ENCODE peak calls at places on chromosomes 7 and 10, in seven cellular contexts. O is uterus, X is MM.1S, D is ovary, A is neural progenitor cell, Z is hepatocyte, C is ascending aorta. V is an unnamed sample.

GRCh38 chr7:45347804-45348203 is 190.2 kb downstream of the RAMP3 start:
- DNase-seq in C (no peak), O (no peak), D (no peak), Z (peak), A (no peak), X (no peak), V (no peak)

GRCh38 chr10:132408367-132408781 is 11.4 kb downstream of the PWWP2B start:
- DNase-seq in Z (peak), D (no peak), C (no peak), A (no peak), X (no peak), O (no peak), V (no peak)

GRCh38 chr10:132700168-132701098 is 85.5 kb downstream of the NKX6-2 start:
- DNase-seq in C (no peak), A (no peak), D (peak), X (no peak), O (no peak), Z (no peak), V (no peak)

GRCh38 chr10:123144697-123145541 is 3.0 kb upstream of the HMX2 start:
- DNase-seq in A (peak), D (no peak), X (no peak), O (no peak), Z (no peak), C (no peak), V (no peak)

GRCh38 chr7:80703272-80703671 is 64.8 kb downstream of the CD36 start:
- DNase-seq in O (no peak), Z (no peak), D (no peak), A (no peak), C (no peak), X (no peak), V (no peak)

GRCh38 chr7:152402384-152403250 is 33.2 kb downstream of the KMT2C start:
- DNase-seq in O (no peak), D (no peak), C (no peak), Z (no peak), X (no peak), A (no peak), V (no peak)

GRCh38 chr10:86295351-86295750 is 71.2 kb downstream of the GRID1 start:
- DNase-seq in C (no peak), O (no peak), Z (no peak), D (no peak), X (no peak), A (no peak), V (no peak)

GRCh38 chr7:149849174-149849573 is 11.0 kb downstream of the ZNF862 start:
- DNase-seq in D (no peak), O (no peak), Z (no peak), X (no peak), A (peak), C (no peak), V (no peak)

GRCh38 chr7:22972207-22972606 is 41.7 kb downstream of the HYCC1 start:
- DNase-seq in A (no peak), O (no peak), Z (no peak), C (no peak), D (no peak), X (no peak), V (no peak)

GRCh38 chr10:35336921-35337741 is 822 bp downstream of the CCNY start:
- DNase-seq in X (peak), A (peak), Z (peak), O (peak), C (no peak), D (peak), V (no peak)

GRCh38 chr10:76879116-76879706 is 758.4 kb downstream of the KCNMA1 start:
- DNase-seq in A (no peak), Z (no peak), O (no peak), X (no peak), D (no peak), C (no peak), V (no peak)

GRCh38 chr7:65444899-65445823 is 71.5 kb downstream of the ZNF92 start:
- DNase-seq in X (peak), Z (no peak), D (no peak), O (no peak), A (no peak), C (no peak), V (no peak)

GRCh38 chr10:46558411-46559185 is 2.1 kb upstream of the GPRIN2 start:
- DNase-seq in D (peak), X (peak), Z (no peak), A (no peak), O (peak), C (no peak), V (no peak)

GRCh38 chr7:31126976-31127375 is 74.9 kb downstream of the ADCYAP1R1 start:
- DNase-seq in C (no peak), Z (no peak), A (no peak), D (no peak), O (no peak), X (no peak), V (no peak)

GRCh38 chr7:138970446-138970845 is 10.7 kb downstream of the KIAA1549 start:
- DNase-seq in D (no peak), A (no peak), C (no peak), X (no peak), O (no peak), Z (no peak), V (no peak)

GRCh38 chr10:22453948-22454347 is 108.7 kb downstream of the SPAG6 start:
- DNase-seq in O (no peak), D (no peak), C (no peak), X (no peak), A (no peak), Z (no peak), V (no peak)
- H3K27ac ChIP-seq in O (no peak), D (no peak), C (no peak), X (no peak), A (no peak), Z (no peak), V (no peak)

GRCh38 chr10:64379898-64380297 is 858.7 kb downstream of the REEP3 start:
- DNase-seq in O (no peak), D (no peak), A (no peak), C (no peak), X (no peak), Z (peak), V (no peak)

GRCh38 chr10:64376169-64376568 is 855.0 kb downstream of the REEP3 start:
- DNase-seq in O (no peak), D (no peak), Z (peak), C (no peak), X (no peak), A (peak), V (no peak)
- TF ChIP-seq CTCF in O (no peak), D (no peak), Z (peak), C (no peak), X (no peak), A (peak), V (no peak)

GRCh38 chr10:120963053-120963533 is 111.9 kb downstream of the WDR11 start:
- DNase-seq in D (no peak), O (no peak), Z (no peak), A (peak), X (no peak), C (no peak), V (no peak)
- H3K27ac ChIP-seq in D (no peak), O (no peak), Z (peak), A (no peak), X (no peak), C (no peak), V (no peak)

DNA sequence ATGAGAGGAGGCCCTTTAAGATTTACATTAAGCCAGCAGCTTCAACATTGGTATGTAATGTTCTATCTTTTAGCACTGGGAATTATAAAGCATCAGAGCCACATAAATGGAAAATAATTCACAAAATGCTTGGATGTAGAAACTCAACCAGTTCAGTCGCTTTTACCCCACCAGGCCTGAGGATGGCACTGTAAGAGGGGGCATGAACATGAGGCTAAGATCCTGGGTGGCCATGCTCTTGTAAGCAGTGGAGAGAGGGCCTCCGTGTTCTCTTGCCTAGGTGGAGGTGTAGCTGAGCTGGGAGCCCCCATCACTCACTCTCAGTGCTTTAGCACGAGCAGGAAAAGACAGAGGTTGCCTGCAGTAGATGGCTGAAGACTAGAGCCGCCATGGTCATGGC is 238.8 kb downstream of the FANK1 start:
- DNase-seq in X (no peak), Z (no peak), D (no peak), O (no peak), C (no peak), A (peak), V (no peak)
- TF ChIP-seq CTCF in X (no peak), Z (no peak), D (no peak), O (no peak), C (no peak), A (peak), V (no peak)

DNA sequence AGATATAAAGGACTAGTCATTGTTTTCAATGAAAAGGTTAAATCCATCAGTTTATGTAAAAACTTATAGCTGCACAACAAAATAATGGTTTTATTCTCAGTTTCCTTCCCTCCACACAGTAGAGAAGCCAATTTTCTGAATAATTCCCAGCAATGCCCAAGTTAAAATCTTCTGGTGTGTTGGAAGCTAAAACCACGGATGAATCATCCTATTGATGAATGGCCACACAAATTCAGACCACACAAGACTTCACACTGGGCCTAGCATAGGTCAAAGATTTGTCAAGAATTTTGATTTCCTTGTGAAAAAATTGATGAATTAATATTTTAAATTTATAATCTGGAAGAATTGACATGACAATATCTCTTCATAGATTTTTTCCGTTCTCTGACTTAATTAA is 617.6 kb downstream of the INHBA start:
- DNase-seq in D (no peak), Z (no peak), X (no peak), C (no peak), A (no peak), O (no peak), V (no peak)
- H3K27ac ChIP-seq in D (no peak), Z (no peak), X (no peak), C (no peak), A (no peak), O (no peak), V (no peak)

GRCh38 chr10:1101946-1102345 is 45.8 kb downstream of the WDR37 start:
- DNase-seq in C (no peak), X (no peak), D (no peak), Z (no peak), A (no peak), O (no peak), V (no peak)

GRCh38 chr10:1102836-1103235 is 46.7 kb downstream of the WDR37 start:
- DNase-seq in D (no peak), A (no peak), C (no peak), O (no peak), Z (no peak), X (no peak), V (no peak)

GRCh38 chr10:1102392-1102791 is 46.2 kb downstream of the WDR37 start:
- DNase-seq in C (no peak), Z (no peak), X (no peak), O (no peak), A (no peak), D (no peak), V (no peak)

GRCh38 chr10:1100143-1100542 is 44.0 kb downstream of the WDR37 start:
- DNase-seq in Z (no peak), D (no peak), O (no peak), A (no peak), C (no peak), X (no peak), V (no peak)

DNA sequence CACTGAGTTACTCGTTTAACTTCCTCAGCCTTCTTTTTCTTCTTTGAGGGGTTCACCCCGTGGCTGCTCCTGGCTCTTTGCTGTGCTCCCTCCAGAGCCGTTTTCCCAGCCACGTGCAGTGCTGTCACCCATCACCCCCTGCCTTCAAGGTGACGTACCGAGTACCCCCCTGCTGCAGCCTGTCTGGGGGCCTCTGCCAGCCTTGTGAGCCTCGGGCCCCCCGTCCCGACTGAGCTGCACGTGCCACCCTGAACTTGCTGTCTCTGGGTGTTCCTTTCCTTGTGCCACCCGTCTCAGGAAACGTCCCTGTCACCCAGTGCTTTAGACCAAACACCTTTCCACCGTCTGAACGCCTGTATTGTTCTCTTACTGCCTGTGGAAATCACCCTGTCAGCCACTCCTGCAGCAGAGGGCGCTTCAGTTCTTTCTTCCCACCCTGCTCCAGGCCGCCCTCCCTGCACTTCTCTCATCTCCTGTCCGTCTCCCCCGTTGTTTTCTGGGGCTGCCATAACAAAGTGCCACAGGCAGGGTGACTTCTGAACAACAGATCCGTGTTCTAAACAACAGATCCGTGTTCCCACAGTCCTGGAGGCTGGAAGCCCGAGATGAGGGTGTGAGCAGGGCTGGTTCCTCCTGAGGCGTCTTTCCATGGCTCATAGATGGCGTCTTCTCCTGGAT is 44.6 kb downstream of the WDR37 start:
- DNase-seq in D (no peak), O (no peak), C (no peak), A (peak), Z (no peak), X (no peak), V (no peak)
- TF ChIP-seq CTCF in D (no peak), O (no peak), C (no peak), A (peak), Z (no peak), X (no peak), V (no peak)

DNA sequence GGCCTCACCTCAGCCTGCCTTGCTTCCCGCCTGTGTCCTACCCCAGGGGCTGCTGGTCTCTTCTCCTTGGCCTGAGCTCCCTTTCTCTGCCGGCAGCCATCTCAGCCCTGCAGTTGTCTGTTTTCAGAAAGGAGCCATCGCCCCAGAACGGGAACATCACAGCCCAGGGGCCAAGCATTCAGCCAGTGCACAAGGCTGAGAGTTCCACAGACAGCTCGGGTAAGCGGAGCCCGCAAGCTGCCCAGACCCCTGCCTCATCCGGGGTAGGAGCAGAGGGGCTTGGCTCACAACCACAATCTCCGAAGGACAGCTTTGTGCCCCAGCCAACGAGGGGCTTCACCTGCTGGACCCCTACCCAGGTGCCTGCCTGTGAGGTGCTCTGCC is 5.3 kb upstream of the DEPP1 start:
- DNase-seq in C (no peak), Z (no peak), X (no peak), O (peak), D (peak), A (no peak), V (no peak)
- H3K27ac ChIP-seq in C (peak), Z (no peak), X (no peak), O (no peak), D (no peak), A (no peak), V (peak)

V was measured in thoracic aorta.